ENCODE peak calls at places on chromosomes 7 and 10, in ten cellular contexts. V, L, M, J, W, B, Z, F, E and Q are unnamed samples.

GRCh38 chr10:75229961-75230360 is 5.8 kb downstream of the COMTD1 start:
- DNase-seq in W (no peak), E (peak), J (no peak), F (no peak), V (no peak), L (no peak), B (no peak), M (no peak), Z (no peak), Q (peak)

GRCh38 chr7:126203185-126203584 is 1049.6 kb downstream of the GRM8 start:
- DNase-seq in L (no peak), W (no peak), F (no peak), B (no peak), J (no peak), E (no peak), M (no peak), V (no peak), Z (no peak), Q (no peak)

GRCh38 chr7:28855538-28856217 is 102.5 kb downstream of the TRIL start:
- DNase-seq in F (peak), M (peak), V (no peak), B (no peak), L (no peak), Z (no peak), E (peak), J (no peak), W (no peak), Q (peak)

GRCh38 chr7:143279186-143280098 is 5.3 kb upstream of the TMEM139 start:
- DNase-seq in E (peak), M (peak), J (no peak), Z (no peak), F (no peak), B (no peak), V (no peak), W (no peak), L (no peak), Q (peak)

GRCh38 chr7:84021292-84021898 is 173.2 kb downstream of the SEMA3A start:
- DNase-seq in B (no peak), E (peak), F (no peak), J (no peak), M (no peak), L (no peak), Z (no peak), V (no peak), W (no peak), Q (peak)

GRCh38 chr10:34666008-34666700 is 148.9 kb downstream of the PARD3 start:
- DNase-seq in B (no peak), J (no peak), F (peak), M (peak), W (no peak), V (no peak), Z (no peak), E (peak), L (peak), Q (peak)

GRCh38 chr7:21128418-21128817 is 299.5 kb upstream of the SP4 start:
- DNase-seq in F (no peak), W (no peak), E (no peak), B (no peak), Z (peak), L (no peak), M (no peak), V (no peak), J (no peak), Q (no peak)

GRCh38 chr7:149864751-149865150 is 9.0 kb upstream of the ATP6V0E2 start:
- DNase-seq in W (no peak), V (no peak), J (no peak), B (no peak), F (no peak), Z (no peak), E (no peak), M (no peak), L (no peak), Q (no peak)

GRCh38 chr7:141593134-141593533 is 41.9 kb downstream of the AGK start:
- DNase-seq in M (peak), Z (no peak), E (peak), V (no peak), B (no peak), J (no peak), L (no peak), W (no peak), F (peak), Q (peak)

GRCh38 chr10:22649390-22649841 is 65.0 kb downstream of the PIP4K2A start:
- DNase-seq in F (no peak), B (no peak), M (no peak), Z (no peak), J (no peak), E (no peak), W (no peak), V (no peak), L (no peak), Q (no peak)

GRCh38 chr10:125886914-125887512 is 5.9 kb upstream of the DHX32 start:
- DNase-seq in M (no peak), B (no peak), J (no peak), F (no peak), V (no peak), E (no peak), Z (no peak), W (no peak), L (no peak), Q (no peak)

GRCh38 chr10:17883621-17884020 is 68.1 kb upstream of the SLC39A12 start:
- DNase-seq in F (no peak), M (no peak), E (no peak), W (no peak), L (no peak), V (no peak), J (no peak), Z (peak), B (no peak), Q (no peak)

GRCh38 chr7:57210212-57210611 is 78.0 kb upstream of the ZNF479 start:
- DNase-seq in J (no peak), E (no peak), M (no peak), V (no peak), W (peak), B (no peak), L (no peak), F (no peak), Z (no peak), Q (no peak)

GRCh38 chr7:128206747-128207500 is 34.2 kb upstream of the LEP start:
- DNase-seq in V (no peak), B (no peak), F (no peak), Z (no peak), W (no peak), J (no peak), M (no peak), E (no peak), L (no peak), Q (no peak)

GRCh38 chr7:108048422-108048821 is 45.5 kb upstream of the LAMB1 start:
- DNase-seq in E (no peak), L (no peak), W (no peak), B (no peak), V (no peak), F (no peak), Z (no peak), J (no peak), M (no peak), Q (no peak)

GRCh38 chr10:114698271-114699185 is 40.5 kb upstream of the ABLIM1 start:
- DNase-seq in F (no peak), V (no peak), L (no peak), B (no peak), J (no peak), Z (no peak), M (no peak), E (no peak), W (no peak), Q (peak)

GRCh38 chr7:44062903-44063295 is 2.5 kb downstream of the PGAM2 start:
- DNase-seq in B (no peak), F (no peak), E (no peak), L (no peak), J (no peak), Z (no peak), V (no peak), W (no peak), M (no peak), Q (no peak)

GRCh38 chr10:129677377-129677927 is 210.4 kb downstream of the MGMT start:
- DNase-seq in E (no peak), F (no peak), W (no peak), V (no peak), B (no peak), J (no peak), Z (no peak), L (no peak), M (no peak), Q (no peak)

GRCh38 chr10:5945561-5946418 is 31.6 kb downstream of the IL15RA start:
- DNase-seq in M (peak), F (peak), B (no peak), L (peak), E (peak), J (no peak), W (peak), V (no peak), Z (no peak), Q (peak)

GRCh38 chr10:74628136-74628535 is 198.3 kb upstream of the KAT6B start:
- DNase-seq in F (no peak), Z (no peak), J (no peak), W (no peak), E (peak), L (no peak), V (no peak), B (no peak), M (no peak), Q (peak)

GRCh38 chr7:158811461-158811860 is 17.8 kb downstream of the ESYT2 start:
- DNase-seq in L (peak), M (peak), F (no peak), W (peak), Z (no peak), V (peak), J (no peak), B (peak), E (peak), Q (peak)

GRCh38 chr10:90226526-90226925 is 525.1 kb downstream of the KIF20B start:
- DNase-seq in B (no peak), M (no peak), J (no peak), L (no peak), W (no peak), F (no peak), V (no peak), Z (no peak), E (no peak), Q (no peak)

GRCh38 chr7:867001-867405 is 9.4 kb upstream of the GET4 start:
- DNase-seq in L (no peak), B (no peak), E (peak), W (no peak), Z (no peak), F (peak), V (no peak), J (no peak), M (no peak), Q (peak)

GRCh38 chr7:95904099-95904498 is 131.7 kb downstream of the DYNC1I1 start:
- DNase-seq in J (no peak), V (no peak), W (no peak), B (no peak), M (no peak), E (no peak), L (peak), F (no peak), Z (no peak), Q (no peak)

GRCh38 chr7:144659211-144659610 is 176.6 kb downstream of the TPK1 start:
- DNase-seq in V (no peak), W (no peak), J (no peak), L (no peak), Z (no peak), E (no peak), F (no peak), B (no peak), M (no peak), Q (no peak)

GRCh38 chr7:18467011-18467410 is 28.5 kb upstream of the HDAC9 start:
- DNase-seq in F (no peak), J (no peak), M (no peak), W (no peak), E (no peak), B (no peak), V (no peak), Z (no peak), L (no peak), Q (peak)

GRCh38 chr7:27161721-27162547 is 3.4 kb downstream of the HOXA9 start:
- DNase-seq in L (no peak), E (no peak), B (no peak), M (no peak), V (no peak), Z (no peak), J (no peak), F (no peak), W (peak), Q (no peak)

GRCh38 chr10:62459072-62459471 is 84.9 kb downstream of the ZNF365 start:
- DNase-seq in M (peak), E (peak), Z (no peak), B (no peak), L (no peak), F (peak), W (no peak), V (no peak), J (no peak), Q (peak)

GRCh38 chr10:113463777-113464176 is 89.1 kb upstream of the HABP2 start:
- DNase-seq in E (no peak), V (no peak), F (no peak), Z (no peak), L (no peak), J (no peak), W (no peak), M (no peak), B (no peak), Q (peak)

GRCh38 chr7:55120501-55121198 is 101.8 kb downstream of the EGFR start:
- DNase-seq in E (peak), Z (peak), M (no peak), F (peak), B (no peak), J (no peak), W (no peak), L (no peak), V (no peak), Q (peak)

GRCh38 chr10:123061865-123062264 is 53.1 kb downstream of the ACADSB start:
- DNase-seq in W (no peak), J (no peak), F (no peak), L (no peak), Z (no peak), E (no peak), B (no peak), M (no peak), V (no peak), Q (no peak)

GRCh38 chr7:6171532-6172330 is 100.7 kb downstream of the CYTH3 start:
- DNase-seq in Z (no peak), J (no peak), E (no peak), L (no peak), W (no peak), F (no peak), V (no peak), M (no peak), B (no peak), Q (no peak)

GRCh38 chr10:116120688-116121087 is 152.3 kb downstream of the GFRA1 start:
- DNase-seq in Z (no peak), J (no peak), F (no peak), L (no peak), M (no peak), V (no peak), E (no peak), B (no peak), W (no peak), Q (no peak)

GRCh38 chr7:4200546-4201094 is 481.5 kb upstream of the FOXK1 start:
- DNase-seq in Z (no peak), J (no peak), F (no peak), M (peak), E (no peak), L (no peak), B (no peak), V (no peak), W (no peak), Q (no peak)

GRCh38 chr7:150784954-150785353 is 15.2 kb downstream of the TMEM176B start:
- DNase-seq in F (no peak), J (no peak), W (no peak), B (no peak), V (no peak), Z (no peak), M (peak), L (no peak), E (no peak), Q (no peak)

GRCh38 chr7:17009007-17009719 is 127.4 kb upstream of the AGR3 start:
- DNase-seq in Z (no peak), W (no peak), L (peak), F (no peak), M (no peak), E (peak), B (no peak), J (no peak), V (no peak), Q (peak)

GRCh38 chr10:30553625-30554442 is 75.7 kb downstream of the LYZL2 start:
- DNase-seq in E (peak), J (no peak), W (peak), Z (no peak), F (no peak), B (no peak), M (no peak), V (no peak), L (peak), Q (peak)

GRCh38 chr7:148306759-148307158 is 283.8 kb upstream of the C7orf33 start:
- DNase-seq in E (no peak), F (no peak), V (no peak), M (no peak), Z (no peak), L (peak), J (no peak), W (no peak), B (no peak), Q (no peak)

GRCh38 chr10:60480865-60481563 is 91.3 kb upstream of the ANK3 start:
- DNase-seq in W (no peak), B (no peak), Z (no peak), F (peak), E (peak), J (no peak), V (no peak), M (peak), L (no peak), Q (peak)